ENCODE peak calls at places on chromosomes 5 and 9, in five cellular contexts. T, Y, N, B and E are unnamed samples.

GRCh38 chr9:27485158-27485557 is 38.9 kb upstream of the IFNK start:
- DNase-seq in T (no peak), Y (no peak), N (no peak), B (no peak), E (no peak)

GRCh38 chr5:140075371-140075770 is 32.3 kb upstream of the NRG2 start:
- DNase-seq in T (no peak), Y (no peak), N (peak), B (no peak), E (no peak)

GRCh38 chr9:17135578-17135904 is 701 bp downstream of the CNTLN start:
- DNase-seq in T (no peak), Y (no peak), N (no peak), B (no peak), E (no peak)

GRCh38 chr9:7348692-7349091 is 450.9 kb downstream of the DMAC1 start:
- DNase-seq in T (no peak), Y (no peak), N (no peak), B (no peak), E (no peak)

GRCh38 chr5:22911019-22911418 is 57.9 kb upstream of the CDH12 start:
- DNase-seq in T (no peak), Y (no peak), N (no peak), B (no peak), E (no peak)

GRCh38 chr9:112377087-112377486 is 2.8 kb upstream of the HSDL2 start:
- DNase-seq in T (no peak), Y (no peak), N (no peak), B (no peak), E (no peak)

GRCh38 chr9:121599872-121600585 is 51.4 kb upstream of the DAB2IP start:
- DNase-seq in T (no peak), Y (no peak), N (peak), B (no peak), E (no peak)

GRCh38 chr5:62314431-62314830 is 8.4 kb downstream of the KIF2A start:
- DNase-seq in T (no peak), Y (no peak), N (no peak), B (no peak), E (no peak)

GRCh38 chr5:77379558-77380061 is 112.5 kb downstream of the WDR41 start:
- DNase-seq in T (no peak), Y (no peak), N (no peak), B (no peak), E (no peak)

GRCh38 chr5:170633235-170634041 is 129.6 kb downstream of the KCNIP1 start:
- DNase-seq in T (peak), Y (peak), N (peak), B (peak), E (no peak)
- H3K27ac ChIP-seq in T (peak), Y (no peak), N (peak), B (peak), E (no peak)

GRCh38 chr9:134406366-134407122 is 80.3 kb downstream of the RXRA start:
- DNase-seq in T (peak), Y (no peak), N (peak), B (no peak), E (no peak)

GRCh38 chr9:134405527-134405926 is 79.3 kb downstream of the RXRA start:
- DNase-seq in T (no peak), Y (no peak), N (no peak), B (no peak), E (peak)

GRCh38 chr9:134408939-134409737 is 82.9 kb downstream of the RXRA start:
- DNase-seq in T (no peak), Y (no peak), N (no peak), B (no peak), E (peak)

GRCh38 chr9:134408389-134408788 is 82.1 kb downstream of the RXRA start:
- DNase-seq in T (peak), Y (no peak), N (peak), B (no peak), E (peak)

GRCh38 chr9:134407123-134407779 is 81.0 kb downstream of the RXRA start:
- DNase-seq in T (peak), Y (no peak), N (peak), B (peak), E (peak)
- TF ChIP-seq REST in T (no peak), Y (no peak), N (no peak), B (no peak), E (no peak)

GRCh38 chr5:174344335-174344734 is 298.8 kb downstream of the NSG2 start:
- DNase-seq in T (no peak), Y (no peak), N (no peak), B (no peak), E (no peak)
- TF ChIP-seq CTCF in T (no peak), Y (no peak), N (no peak), B (peak), E (no peak)

DNA sequence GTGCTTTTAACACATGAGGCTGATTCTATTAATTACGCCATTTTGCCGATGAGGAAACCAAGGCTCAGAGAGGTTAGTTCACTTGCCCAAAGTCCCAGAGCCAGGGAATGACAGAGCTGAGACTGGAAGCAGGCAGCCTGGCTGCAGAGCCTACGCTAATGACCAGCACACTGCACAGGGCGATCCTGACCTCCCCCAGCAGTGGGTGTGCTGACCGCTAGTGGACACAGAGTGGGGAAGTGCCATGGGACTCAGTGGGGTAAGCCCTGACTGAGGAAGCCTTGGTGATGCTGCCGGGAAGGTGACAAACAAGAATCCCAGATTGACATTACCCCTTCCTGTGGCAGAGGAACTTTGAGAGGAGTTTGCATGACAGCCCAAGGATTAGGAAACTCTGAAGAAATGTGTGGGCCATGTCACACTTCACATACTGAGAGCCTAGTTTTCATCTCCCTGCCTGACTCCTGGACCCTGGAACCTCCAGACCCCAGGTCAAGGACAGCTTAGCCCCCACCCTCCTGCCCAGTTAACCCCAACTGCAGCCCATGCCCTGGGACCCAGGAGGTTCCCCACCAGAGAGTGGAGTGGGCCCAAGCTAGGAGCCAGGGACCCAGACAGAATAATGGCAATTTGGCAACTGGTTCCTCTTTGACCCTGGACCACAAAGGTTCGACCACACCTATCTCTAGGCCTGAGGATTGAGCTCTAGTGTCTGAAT is 19.7 kb upstream of the CSF1R start:
- DNase-seq in T (no peak), Y (no peak), N (no peak), B (no peak), E (no peak)
- H3K27ac ChIP-seq in T (no peak), Y (no peak), N (no peak), B (no peak), E (no peak)

GRCh38 chr9:35736201-35736633 is 3.8 kb downstream of the CREB3 start:
- DNase-seq in T (peak), Y (peak), N (peak), B (peak), E (peak)
- TF ChIP-seq REST in T (no peak), Y (no peak), N (no peak), B (no peak), E (no peak)

GRCh38 chr5:6222121-6222520 is 156.2 kb downstream of the MED10 start:
- DNase-seq in T (no peak), Y (no peak), N (no peak), B (no peak), E (no peak)

GRCh38 chr5:6220346-6221088 is 157.8 kb downstream of the MED10 start:
- DNase-seq in T (no peak), Y (peak), N (no peak), B (no peak), E (no peak)

GRCh38 chr5:6222899-6223298 is 155.4 kb downstream of the MED10 start:
- DNase-seq in T (no peak), Y (no peak), N (no peak), B (no peak), E (no peak)

GRCh38 chr5:6218517-6218916 is 159.8 kb downstream of the MED10 start:
- DNase-seq in T (no peak), Y (no peak), N (no peak), B (no peak), E (no peak)

GRCh38 chr5:6221141-6221626 is 157.2 kb downstream of the MED10 start:
- DNase-seq in T (no peak), Y (no peak), N (no peak), B (no peak), E (no peak)
- TF ChIP-seq CTCF in T (no peak), Y (no peak), N (no peak), B (no peak), E (no peak)

DNA sequence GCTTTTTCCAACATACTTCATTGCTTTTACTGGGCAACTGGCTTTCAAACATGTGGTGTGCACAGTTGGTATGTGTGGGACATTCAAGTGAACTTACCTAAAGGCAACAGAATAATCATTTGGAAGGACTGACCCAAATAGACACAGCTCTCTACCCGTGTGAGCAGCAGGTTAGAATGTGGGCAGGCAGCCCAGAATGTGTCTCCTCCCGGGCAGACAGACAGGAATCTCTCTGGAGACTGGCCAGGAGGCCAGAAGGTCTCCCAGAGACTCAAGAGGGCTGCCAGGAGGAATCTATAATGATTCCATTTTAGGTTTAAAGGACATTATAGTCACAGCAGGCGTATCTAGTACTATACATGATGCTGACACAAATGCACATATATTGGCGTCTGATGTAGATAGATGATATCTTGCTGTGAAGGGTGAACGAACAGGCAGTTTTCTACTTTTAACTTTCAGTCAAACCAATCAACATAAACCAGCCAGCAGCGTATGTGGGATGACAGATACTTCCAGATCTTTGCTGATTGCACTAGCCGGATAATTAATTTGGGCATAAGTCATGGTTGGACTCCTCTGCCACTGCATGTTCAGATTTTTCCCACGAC is 297.4 kb upstream of the ZNF608 start:
- DNase-seq in T (peak), Y (no peak), N (peak), B (peak), E (no peak)
- H3K27ac ChIP-seq in T (peak), Y (no peak), N (peak), B (no peak), E (no peak)

DNA sequence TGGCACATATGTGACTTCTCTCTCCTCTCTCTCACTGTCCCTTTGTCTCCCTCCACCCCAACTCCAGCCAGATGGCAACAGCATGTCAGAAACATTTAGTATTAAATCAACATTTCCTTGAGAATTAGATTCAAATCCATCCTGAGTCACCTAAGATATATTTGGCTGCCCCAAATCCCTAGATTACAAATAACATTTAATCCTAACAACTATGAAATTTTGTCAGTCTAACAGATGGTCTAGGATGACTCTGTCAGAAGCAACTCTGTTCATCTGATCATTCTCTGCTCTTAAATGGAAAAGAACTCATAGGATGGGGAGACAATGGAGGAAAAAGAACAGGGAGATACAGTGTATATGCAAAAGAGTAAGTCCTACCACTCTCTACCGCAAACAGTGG is 201.2 kb downstream of the TSSK1B start:
- DNase-seq in T (no peak), Y (no peak), N (no peak), B (no peak), E (no peak)
- TF ChIP-seq REST in T (no peak), Y (no peak), N (no peak), B (no peak), E (no peak)

DNA sequence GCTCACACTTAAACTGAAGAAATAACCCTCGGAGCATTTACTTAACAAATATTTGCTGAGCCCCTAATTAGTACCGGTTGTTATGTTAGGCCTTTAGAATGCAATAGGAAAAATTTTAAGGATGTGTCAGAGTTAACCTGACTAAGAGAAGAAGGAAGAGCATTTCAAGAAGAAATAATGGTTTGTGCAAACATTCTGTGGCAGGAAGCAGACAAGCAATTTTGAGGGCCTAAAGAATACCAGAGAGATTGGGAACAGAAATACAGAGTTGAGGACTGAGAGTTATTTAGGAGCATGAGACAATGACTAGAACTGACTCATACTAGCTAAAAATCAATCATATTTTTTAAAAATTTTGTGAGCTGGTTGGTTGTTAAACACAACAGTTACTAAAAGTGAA is 218.8 kb downstream of the PRR16 start:
- DNase-seq in T (no peak), Y (no peak), N (no peak), B (no peak), E (no peak)
- TF ChIP-seq CTCF in T (no peak), Y (no peak), N (no peak), B (no peak), E (no peak)

DNA sequence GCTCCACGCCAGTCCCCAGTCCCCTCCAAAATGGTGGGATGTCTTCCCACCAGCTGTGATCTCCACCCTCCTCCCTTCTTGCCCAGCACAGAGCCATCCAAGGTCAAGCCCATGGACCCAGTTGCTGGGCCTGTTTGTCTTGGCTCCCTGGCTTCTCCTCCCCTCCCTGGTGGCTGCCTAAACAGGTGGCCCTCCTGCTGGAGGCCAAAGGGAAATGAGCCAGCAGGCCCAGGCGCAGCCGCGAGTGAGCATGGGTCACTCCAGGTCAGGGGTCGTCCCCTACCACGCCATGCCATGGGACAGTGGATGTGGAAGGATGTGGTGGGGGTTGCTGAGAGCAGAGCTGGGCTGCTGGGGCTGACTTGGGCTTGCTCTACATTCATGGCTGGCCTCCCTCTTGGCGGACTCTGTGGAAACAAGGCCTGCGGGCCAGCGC is 33.6 kb downstream of the COL15A1 start:
- DNase-seq in T (no peak), Y (no peak), N (no peak), B (no peak), E (no peak)
- H3K27ac ChIP-seq in T (no peak), Y (no peak), N (no peak), B (no peak), E (no peak)